ENCODE peak calls at places on chromosomes 16 and 17, in six cellular contexts. A is heart right ventricle; Y is naive thymus-derived CD4-positive, alpha-beta T cell; K is AG04450; Q is transverse colon; X is dorsolateral prefrontal cortex. V is an unnamed sample.

GRCh38 chr16:74580828-74581227 is 26.1 kb downstream of the GLG1 start:
- DNase-seq in Q (no peak), K (no peak), A (no peak), X (no peak), Y (no peak), V (no peak)

GRCh38 chr17:20944014-20944905 is 98.6 kb downstream of the USP22 start:
- DNase-seq in Y (no peak), K (no peak), X (no peak), Q (peak; percentile 68), A (no peak), V (no peak)

GRCh38 chr17:46733837-46734516 is 84.5 kb downstream of the WNT3 start:
- DNase-seq in Y (no peak), X (no peak), A (no peak), K (no peak), Q (no peak), V (no peak)

GRCh38 chr17:10278218-10278617 is 79.8 kb upstream of the GAS7 start:
- DNase-seq in Q (no peak), X (no peak), Y (no peak), A (no peak), K (no peak), V (no peak)

GRCh38 chr17:72683506-72684404 is 408.7 kb downstream of the SLC39A11 start:
- DNase-seq in X (no peak), A (no peak), K (peak; percentile 79), Y (no peak), Q (peak; percentile 35), V (no peak)

GRCh38 chr16:85982563-85982939 is 83.6 kb downstream of the IRF8 start:
- DNase-seq in X (no peak), A (no peak), K (no peak), Y (no peak), Q (peak; percentile 35), V (no peak)

GRCh38 chr16:7097537-7097936 is 235.1 kb upstream of the RBFOX1 start:
- DNase-seq in Y (no peak), K (no peak), Q (no peak), X (no peak), A (no peak), V (no peak)

GRCh38 chr16:53664724-53665345 is 38.8 kb downstream of the RPGRIP1L start:
- DNase-seq in Q (no peak), A (peak; percentile 3), X (no peak), K (peak; percentile 50), Y (no peak), V (no peak)

GRCh38 chr16:3959148-3959547 is 78.6 kb upstream of the CREBBP start:
- DNase-seq in Q (no peak), X (no peak), A (no peak), K (no peak), Y (no peak), V (no peak)

GRCh38 chr17:1216209-1216937 is 36.6 kb upstream of the ABR start:
- DNase-seq in K (no peak), X (no peak), Y (no peak), Q (no peak), A (no peak), V (no peak)

GRCh38 chr16:24729967-24730815 is 740 bp downstream of the TNRC6A start:
- DNase-seq in A (peak; percentile 16), Y (no peak), Q (peak; percentile 43), X (peak; percentile 14), K (no peak), V (no peak)

GRCh38 chr16:50462793-50463507 is 85.2 kb upstream of the NKD1 start:
- DNase-seq in K (no peak), Q (no peak), Y (no peak), X (no peak), A (no peak), V (no peak)

GRCh38 chr17:4747847-4748246 is 8.1 kb upstream of the CXCL16 start:
- DNase-seq in A (no peak), Y (no peak), K (no peak), X (no peak), Q (no peak), V (no peak)

GRCh38 chr16:30068750-30069574 is 3.4 kb downstream of the ALDOA start:
- DNase-seq in A (no peak), Q (peak; percentile 28), Y (peak; percentile 42), K (no peak), X (no peak), V (peak; percentile 15)

GRCh38 chr17:81980752-81981239 is 3.4 kb downstream of the ASPSCR1 start:
- DNase-seq in Q (no peak), A (no peak), Y (no peak), X (no peak), K (no peak), V (no peak)

GRCh38 chr17:30957741-30958140 is 13.1 kb upstream of the RNF135 start:
- DNase-seq in K (no peak), A (no peak), X (no peak), Q (no peak), Y (no peak), V (no peak)

GRCh38 chr17:8402921-8403536 is 5.4 kb upstream of the RNF222 start:
- DNase-seq in A (no peak), X (no peak), Q (no peak), Y (no peak), K (no peak), V (no peak)

GRCh38 chr17:77098884-77099545 is 41.8 kb upstream of the SEC14L1 start:
- DNase-seq in X (peak; percentile 64), Y (no peak), A (peak; percentile 72), K (peak; percentile 50), Q (peak; percentile 37), V (peak; percentile 51)

GRCh38 chr17:82716383-82717181 is at the start of gene FN3KRP:
- DNase-seq in Q (peak; percentile 97), A (peak; percentile 89), X (peak; percentile 95), Y (peak; percentile 89), K (peak; percentile 51), V (peak; percentile 92)

GRCh38 chr17:5203178-5203907 is 11.7 kb upstream of the ZNF594 start:
- DNase-seq in Q (no peak), Y (no peak), A (no peak), K (no peak), X (no peak), V (no peak)

GRCh38 chr17:12627776-12628491 is 37.8 kb upstream of the MYOCD start:
- DNase-seq in A (no peak), X (no peak), Q (no peak), K (no peak), Y (no peak), V (no peak)

GRCh38 chr16:342455-343213 is 9.9 kb downstream of the AXIN1 start:
- DNase-seq in Q (no peak), K (no peak), Y (no peak), A (no peak), X (no peak), V (no peak)

GRCh38 chr17:43175213-43176118 is 4.5 kb downstream of the NBR1 start:
- DNase-seq in A (no peak), Y (no peak), K (peak; percentile 50), X (no peak), Q (no peak), V (no peak)

GRCh38 chr17:39703913-39704312 is 4.0 kb downstream of the ERBB2 start:
- DNase-seq in X (no peak), K (no peak), Y (no peak), A (no peak), Q (no peak), V (no peak)
- H3K27ac ChIP-seq in X (no peak overlapping the region), K (no peak overlapping the region), Y (no peak overlapping the region), A (peak overlapping the region; percentile 88), Q (peak overlapping the region; percentile 92), V (no peak overlapping the region)

GRCh38 chr16:17299790-17300189 is 171.0 kb downstream of the XYLT1 start:
- DNase-seq in A (no peak), Y (no peak), X (no peak), Q (no peak), K (no peak), V (no peak)
- H3K27ac ChIP-seq in A (no peak overlapping the region), Y (no peak overlapping the region), X (no peak overlapping the region), Q (no peak overlapping the region), K (no peak overlapping the region), V (no peak overlapping the region)

GRCh38 chr17:2457913-2458312 is 53.8 kb downstream of the METTL16 start:
- DNase-seq in A (no peak), Q (no peak), Y (no peak), X (no peak), K (no peak), V (no peak)
- H3K27ac ChIP-seq in A (no peak overlapping the region), Q (peak overlapping the region; percentile 72), Y (no peak overlapping the region), X (no peak overlapping the region), K (peak overlapping the region; percentile 11), V (no peak overlapping the region)

GRCh38 chr17:68441064-68441770 is 16.1 kb downstream of the WIPI1 start:
- DNase-seq in Y (no peak), A (no peak), X (no peak), Q (no peak), K (no peak), V (no peak)

GRCh38 chr17:68446626-68447041 is 10.7 kb downstream of the WIPI1 start:
- DNase-seq in Y (no peak), Q (no peak), K (no peak), A (no peak), X (no peak), V (no peak)

GRCh38 chr17:68449021-68449739 is 8.1 kb downstream of the WIPI1 start:
- DNase-seq in A (no peak), Q (no peak), X (no peak), Y (no peak), K (no peak), V (no peak)

GRCh38 chr17:68443974-68444464 is 13.3 kb downstream of the WIPI1 start:
- DNase-seq in X (no peak), A (no peak), Q (no peak), Y (no peak), K (no peak), V (no peak)

DNA sequence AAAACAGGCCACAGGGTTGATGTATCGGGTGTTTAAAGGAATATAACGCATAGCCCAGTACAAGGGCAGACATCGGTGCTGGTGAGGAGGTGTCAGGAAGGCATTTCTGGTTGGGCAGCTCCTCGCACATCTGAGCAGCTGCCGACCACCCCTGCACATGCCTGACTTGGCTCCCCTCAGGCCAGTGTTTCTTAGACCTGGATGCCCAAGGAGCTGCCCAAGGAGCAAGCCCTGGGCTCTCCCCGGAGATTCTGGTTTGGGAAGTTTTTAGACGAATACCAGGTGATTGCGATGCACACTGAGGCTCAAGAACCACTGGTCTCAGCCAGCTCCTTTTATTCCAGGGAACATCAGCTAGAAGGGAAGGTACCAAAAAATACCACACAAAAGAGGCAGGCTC is 11.6 kb downstream of the WIPI1 start:
- DNase-seq in X (no peak), Q (no peak), A (no peak), Y (no peak), K (no peak), V (no peak)
- H3K27ac ChIP-seq in X (no peak overlapping the region), Q (no peak overlapping the region), A (no peak overlapping the region), Y (no peak overlapping the region), K (no peak overlapping the region), V (no peak overlapping the region)